ENCODE peak calls at places on chromosomes 13 and 19, in eight cellular contexts. One of them, this sample, is unnamed.

GRCh38 chr13:57624565-57625435 is 6.7 kb upstream of the PCDH17 start:
- DNase-seq in iPS DF 19.7: no peak
- DNase-seq in left cardiac atrium: no peak
- DNase-seq in GM04504: peak
- DNase-seq in left ventricle myocardium superior: no peak
- DNase-seq in HFFc6: peak
- DNase-seq in activated CD4-positive, alpha-beta T cell treated with anti-CD3 and anti-CD28 coated beads, Interleukin-2, amount 10 ng/mL, durations not matched to agents 7 days and 5 days: peak
- DNase-seq in brain microvascular endothelial cell: peak
- DNase-seq in this sample: peak

GRCh38 chr19:48553676-48554384 is 1.9 kb downstream of the SULT2B1 start:
- DNase-seq in iPS DF 19.7: no peak
- DNase-seq in left cardiac atrium: no peak
- DNase-seq in GM04504: no peak
- DNase-seq in left ventricle myocardium superior: no peak
- DNase-seq in HFFc6: peak
- DNase-seq in activated CD4-positive, alpha-beta T cell treated with anti-CD3 and anti-CD28 coated beads, Interleukin-2, amount 10 ng/mL, durations not matched to agents 7 days and 5 days: no peak
- DNase-seq in brain microvascular endothelial cell: peak
- DNase-seq in this sample: no peak

GRCh38 chr13:48641404-48641803 is 12.3 kb upstream of the CYSLTR2 start:
- DNase-seq in iPS DF 19.7: no peak
- DNase-seq in left cardiac atrium: no peak
- DNase-seq in GM04504: no peak
- DNase-seq in left ventricle myocardium superior: no peak
- DNase-seq in HFFc6: no peak
- DNase-seq in activated CD4-positive, alpha-beta T cell treated with anti-CD3 and anti-CD28 coated beads, Interleukin-2, amount 10 ng/mL, durations not matched to agents 7 days and 5 days: no peak
- DNase-seq in brain microvascular endothelial cell: no peak
- DNase-seq in this sample: no peak

GRCh38 chr13:77916481-77916880 is 2.1 kb downstream of the EDNRB start:
- DNase-seq in iPS DF 19.7: no peak
- DNase-seq in left cardiac atrium: no peak
- DNase-seq in GM04504: no peak
- DNase-seq in left ventricle myocardium superior: no peak
- DNase-seq in HFFc6: no peak
- DNase-seq in activated CD4-positive, alpha-beta T cell treated with anti-CD3 and anti-CD28 coated beads, Interleukin-2, amount 10 ng/mL, durations not matched to agents 7 days and 5 days: no peak
- DNase-seq in brain microvascular endothelial cell: no peak
- DNase-seq in this sample: no peak

GRCh38 chr19:33304760-33305647 is 2.7 kb upstream of the CEBPA start:
- DNase-seq in iPS DF 19.7: no peak
- DNase-seq in left cardiac atrium: no peak
- DNase-seq in GM04504: no peak
- DNase-seq in left ventricle myocardium superior: no peak
- DNase-seq in HFFc6: no peak
- DNase-seq in activated CD4-positive, alpha-beta T cell treated with anti-CD3 and anti-CD28 coated beads, Interleukin-2, amount 10 ng/mL, durations not matched to agents 7 days and 5 days: no peak
- DNase-seq in brain microvascular endothelial cell: no peak
- DNase-seq in this sample: no peak

GRCh38 chr13:108363651-108364050 is 94.1 kb downstream of the TNFSF13B start:
- DNase-seq in iPS DF 19.7: no peak
- DNase-seq in left cardiac atrium: no peak
- DNase-seq in GM04504: no peak
- DNase-seq in left ventricle myocardium superior: no peak
- DNase-seq in HFFc6: no peak
- DNase-seq in activated CD4-positive, alpha-beta T cell treated with anti-CD3 and anti-CD28 coated beads, Interleukin-2, amount 10 ng/mL, durations not matched to agents 7 days and 5 days: no peak
- DNase-seq in brain microvascular endothelial cell: no peak
- DNase-seq in this sample: no peak

GRCh38 chr19:50181121-50181520 is 18.0 kb upstream of the IZUMO2 start:
- DNase-seq in iPS DF 19.7: no peak
- DNase-seq in left cardiac atrium: no peak
- DNase-seq in GM04504: no peak
- DNase-seq in left ventricle myocardium superior: no peak
- DNase-seq in HFFc6: no peak
- DNase-seq in activated CD4-positive, alpha-beta T cell treated with anti-CD3 and anti-CD28 coated beads, Interleukin-2, amount 10 ng/mL, durations not matched to agents 7 days and 5 days: no peak
- DNase-seq in brain microvascular endothelial cell: no peak
- DNase-seq in this sample: no peak

GRCh38 chr13:51912091-51912490 is 50.3 kb downstream of the CCDC70 start:
- DNase-seq in iPS DF 19.7: no peak
- DNase-seq in left cardiac atrium: no peak
- DNase-seq in GM04504: no peak
- DNase-seq in left ventricle myocardium superior: no peak
- DNase-seq in HFFc6: no peak
- DNase-seq in activated CD4-positive, alpha-beta T cell treated with anti-CD3 and anti-CD28 coated beads, Interleukin-2, amount 10 ng/mL, durations not matched to agents 7 days and 5 days: no peak
- DNase-seq in brain microvascular endothelial cell: no peak
- DNase-seq in this sample: no peak

GRCh38 chr13:111472559-111473460 is 152.4 kb downstream of the TEX29 start:
- DNase-seq in iPS DF 19.7: no peak
- DNase-seq in left cardiac atrium: no peak
- DNase-seq in GM04504: no peak
- DNase-seq in left ventricle myocardium superior: no peak
- DNase-seq in HFFc6: no peak
- DNase-seq in activated CD4-positive, alpha-beta T cell treated with anti-CD3 and anti-CD28 coated beads, Interleukin-2, amount 10 ng/mL, durations not matched to agents 7 days and 5 days: no peak
- DNase-seq in brain microvascular endothelial cell: no peak
- DNase-seq in this sample: no peak

GRCh38 chr19:17784201-17785008 is 10.5 kb upstream of the B3GNT3 start:
- DNase-seq in iPS DF 19.7: no peak
- DNase-seq in left cardiac atrium: peak
- DNase-seq in GM04504: no peak
- DNase-seq in left ventricle myocardium superior: peak
- DNase-seq in HFFc6: peak
- DNase-seq in activated CD4-positive, alpha-beta T cell treated with anti-CD3 and anti-CD28 coated beads, Interleukin-2, amount 10 ng/mL, durations not matched to agents 7 days and 5 days: peak
- DNase-seq in brain microvascular endothelial cell: peak
- DNase-seq in this sample: peak

GRCh38 chr13:35388456-35388855 is 88.0 kb downstream of the MAB21L1 start:
- DNase-seq in iPS DF 19.7: no peak
- DNase-seq in left cardiac atrium: no peak
- DNase-seq in GM04504: no peak
- DNase-seq in left ventricle myocardium superior: no peak
- DNase-seq in HFFc6: no peak
- DNase-seq in activated CD4-positive, alpha-beta T cell treated with anti-CD3 and anti-CD28 coated beads, Interleukin-2, amount 10 ng/mL, durations not matched to agents 7 days and 5 days: no peak
- DNase-seq in brain microvascular endothelial cell: no peak
- DNase-seq in this sample: no peak

GRCh38 chr13:32889986-32890565 is 126.1 kb upstream of the KL start:
- DNase-seq in iPS DF 19.7: no peak
- DNase-seq in left cardiac atrium: no peak
- DNase-seq in GM04504: no peak
- DNase-seq in left ventricle myocardium superior: no peak
- DNase-seq in HFFc6: peak
- DNase-seq in activated CD4-positive, alpha-beta T cell treated with anti-CD3 and anti-CD28 coated beads, Interleukin-2, amount 10 ng/mL, durations not matched to agents 7 days and 5 days: no peak
- DNase-seq in brain microvascular endothelial cell: no peak
- DNase-seq in this sample: no peak

GRCh38 chr13:75050419-75051066 is 431.4 kb downstream of the TBC1D4 start:
- DNase-seq in iPS DF 19.7: no peak
- DNase-seq in left cardiac atrium: no peak
- DNase-seq in GM04504: peak
- DNase-seq in left ventricle myocardium superior: no peak
- DNase-seq in HFFc6: peak
- DNase-seq in activated CD4-positive, alpha-beta T cell treated with anti-CD3 and anti-CD28 coated beads, Interleukin-2, amount 10 ng/mL, durations not matched to agents 7 days and 5 days: no peak
- DNase-seq in brain microvascular endothelial cell: peak
- DNase-seq in this sample: no peak

GRCh38 chr13:95391325-95391724 is 90.1 kb upstream of the ABCC4 start:
- DNase-seq in iPS DF 19.7: no peak
- DNase-seq in left cardiac atrium: no peak
- DNase-seq in GM04504: no peak
- DNase-seq in left ventricle myocardium superior: no peak
- DNase-seq in HFFc6: no peak
- DNase-seq in activated CD4-positive, alpha-beta T cell treated with anti-CD3 and anti-CD28 coated beads, Interleukin-2, amount 10 ng/mL, durations not matched to agents 7 days and 5 days: no peak
- DNase-seq in brain microvascular endothelial cell: no peak
- DNase-seq in this sample: no peak

GRCh38 chr19:45244133-45244532 is 1.1 kb downstream of the EXOC3L2 start:
- DNase-seq in iPS DF 19.7: no peak
- DNase-seq in left cardiac atrium: no peak
- DNase-seq in GM04504: no peak
- DNase-seq in left ventricle myocardium superior: no peak
- DNase-seq in HFFc6: no peak
- DNase-seq in activated CD4-positive, alpha-beta T cell treated with anti-CD3 and anti-CD28 coated beads, Interleukin-2, amount 10 ng/mL, durations not matched to agents 7 days and 5 days: no peak
- DNase-seq in brain microvascular endothelial cell: no peak
- DNase-seq in this sample: no peak

GRCh38 chr19:47603706-47604310 is 5.1 kb upstream of the BICRA start:
- DNase-seq in iPS DF 19.7: no peak
- DNase-seq in left cardiac atrium: no peak
- DNase-seq in GM04504: no peak
- DNase-seq in left ventricle myocardium superior: no peak
- DNase-seq in HFFc6: no peak
- DNase-seq in activated CD4-positive, alpha-beta T cell treated with anti-CD3 and anti-CD28 coated beads, Interleukin-2, amount 10 ng/mL, durations not matched to agents 7 days and 5 days: no peak
- DNase-seq in brain microvascular endothelial cell: no peak
- DNase-seq in this sample: no peak

GRCh38 chr13:40494513-40494912 is 171.9 kb downstream of the FOXO1 start:
- DNase-seq in iPS DF 19.7: no peak
- DNase-seq in left cardiac atrium: no peak
- DNase-seq in GM04504: no peak
- DNase-seq in left ventricle myocardium superior: no peak
- DNase-seq in HFFc6: no peak
- DNase-seq in activated CD4-positive, alpha-beta T cell treated with anti-CD3 and anti-CD28 coated beads, Interleukin-2, amount 10 ng/mL, durations not matched to agents 7 days and 5 days: peak
- DNase-seq in brain microvascular endothelial cell: no peak
- DNase-seq in this sample: no peak

GRCh38 chr19:1376415-1376805 is 7.3 kb upstream of the NDUFS7 start:
- DNase-seq in iPS DF 19.7: no peak
- DNase-seq in left cardiac atrium: no peak
- DNase-seq in GM04504: no peak
- DNase-seq in left ventricle myocardium superior: no peak
- DNase-seq in HFFc6: no peak
- DNase-seq in activated CD4-positive, alpha-beta T cell treated with anti-CD3 and anti-CD28 coated beads, Interleukin-2, amount 10 ng/mL, durations not matched to agents 7 days and 5 days: no peak
- DNase-seq in brain microvascular endothelial cell: no peak
- DNase-seq in this sample: no peak

GRCh38 chr19:41997851-41998229 is 3.8 kb upstream of the ATP1A3 start:
- DNase-seq in iPS DF 19.7: no peak
- DNase-seq in left cardiac atrium: no peak
- DNase-seq in GM04504: no peak
- DNase-seq in left ventricle myocardium superior: no peak
- DNase-seq in HFFc6: no peak
- DNase-seq in activated CD4-positive, alpha-beta T cell treated with anti-CD3 and anti-CD28 coated beads, Interleukin-2, amount 10 ng/mL, durations not matched to agents 7 days and 5 days: no peak
- DNase-seq in brain microvascular endothelial cell: no peak
- DNase-seq in this sample: peak

GRCh38 chr13:102020611-102021216 is 381.1 kb downstream of the FGF14 start:
- DNase-seq in iPS DF 19.7: no peak
- DNase-seq in left cardiac atrium: no peak
- DNase-seq in GM04504: no peak
- DNase-seq in left ventricle myocardium superior: no peak
- DNase-seq in HFFc6: no peak
- DNase-seq in activated CD4-positive, alpha-beta T cell treated with anti-CD3 and anti-CD28 coated beads, Interleukin-2, amount 10 ng/mL, durations not matched to agents 7 days and 5 days: no peak
- DNase-seq in brain microvascular endothelial cell: peak
- DNase-seq in this sample: no peak

GRCh38 chr13:50801087-50801931 is 42.2 kb downstream of the DLEU7 start:
- DNase-seq in iPS DF 19.7: peak
- DNase-seq in left cardiac atrium: peak
- DNase-seq in GM04504: peak
- DNase-seq in left ventricle myocardium superior: no peak
- DNase-seq in HFFc6: peak
- DNase-seq in activated CD4-positive, alpha-beta T cell treated with anti-CD3 and anti-CD28 coated beads, Interleukin-2, amount 10 ng/mL, durations not matched to agents 7 days and 5 days: peak
- DNase-seq in brain microvascular endothelial cell: peak
- DNase-seq in this sample: no peak

This sample was measured in DMS 273 treated with DMSO at 0.1 percent for 48 hours.